ENCODE peak calls at places on chromosomes 5 and 9, in six cellular contexts. W is neuronal stem cell, B is MM.1S, V is IMR-90, R is osteoblast, I is GM23248. L is an unnamed sample.

GRCh38 chr9:27470291-27470805 is 53.7 kb upstream of the IFNK start:
- DNase-seq in W (no peak), B (no peak), V (no peak), R (no peak), I (no peak), L (no peak)

GRCh38 chr9:36833954-36834353 is 200.1 kb downstream of the PAX5 start:
- DNase-seq in W (no peak), B (no peak), V (no peak), R (peak), I (no peak), L (no peak)

GRCh38 chr5:76583163-76584047 is 39.8 kb downstream of the F2RL2 start:
- DNase-seq in W (no peak), B (peak), V (peak), R (no peak), I (peak), L (peak)

GRCh38 chr9:109453210-109453842 is 44.8 kb downstream of the PTPN3 start:
- DNase-seq in W (no peak), B (no peak), V (peak), R (peak), I (peak), L (peak)

GRCh38 chr9:135731454-135731853 is 29.5 kb downstream of the KCNT1 start:
- DNase-seq in W (no peak), B (no peak), V (no peak), R (no peak), I (no peak), L (no peak)

GRCh38 chr9:97186493-97186892 is 121.0 kb upstream of the CCDC180 start:
- DNase-seq in W (no peak), B (no peak), V (no peak), R (no peak), I (no peak), L (no peak)

GRCh38 chr9:15927131-15927530 is 374.3 kb downstream of the CCDC171 start:
- DNase-seq in W (no peak), B (no peak), V (peak), R (no peak), I (peak), L (no peak)

GRCh38 chr5:88502179-88503064 is 233.8 kb upstream of the TMEM161B start:
- DNase-seq in W (no peak), B (peak), V (no peak), R (no peak), I (peak), L (peak)

GRCh38 chr5:91311697-91312501 is 71.2 kb downstream of the ARRDC3 start:
- DNase-seq in W (no peak), B (peak), V (peak), R (peak), I (peak), L (peak)

GRCh38 chr9:25543806-25544205 is 134.4 kb downstream of the TUSC1 start:
- DNase-seq in W (no peak), B (no peak), V (no peak), R (no peak), I (no peak), L (no peak)

GRCh38 chr9:22237497-22238363 is 208.9 kb upstream of the DMRTA1 start:
- DNase-seq in W (no peak), B (peak), V (peak), R (peak), I (peak), L (peak)

GRCh38 chr9:84374516-84374915 is 34.0 kb upstream of the SLC28A3 start:
- DNase-seq in W (no peak), B (no peak), V (no peak), R (no peak), I (peak), L (no peak)

GRCh38 chr5:123371575-123372179 is 51.5 kb downstream of the CEP120 start:
- DNase-seq in W (peak), B (peak), V (peak), R (no peak), I (peak), L (no peak)

GRCh38 chr5:36202521-36202961 is 39.2 kb downstream of the NADK2 start:
- DNase-seq in W (no peak), B (no peak), V (peak), R (no peak), I (peak), L (peak)

GRCh38 chr9:81826541-81826906 is 101.7 kb upstream of the SPATA31D4 start:
- DNase-seq in W (no peak), B (no peak), V (peak), R (no peak), I (no peak), L (no peak)

GRCh38 chr5:103587185-103587748 is 24.7 kb upstream of the NUDT12 start:
- DNase-seq in W (peak), B (peak), V (peak), R (peak), I (peak), L (peak)

GRCh38 chr9:4086119-4087088 is 213.5 kb downstream of the GLIS3 start:
- DNase-seq in W (no peak), B (no peak), V (peak), R (peak), I (no peak), L (no peak)

GRCh38 chr9:77374266-77374665 is 196.9 kb downstream of the VPS13A start:
- DNase-seq in W (no peak), B (no peak), V (peak), R (no peak), I (peak), L (no peak)

GRCh38 chr5:160506006-160507004 is 84.7 kb downstream of the PTTG1 start:
- DNase-seq in W (no peak), B (peak), V (peak), R (no peak), I (peak), L (no peak)

GRCh38 chr5:68798877-68799276 is 294.9 kb upstream of the SLC30A5 start:
- DNase-seq in W (no peak), B (no peak), V (no peak), R (no peak), I (peak), L (no peak)

GRCh38 chr5:167699434-167699833 is 592.0 kb upstream of the WWC1 start:
- DNase-seq in W (peak), B (no peak), V (peak), R (peak), I (peak), L (peak)

GRCh38 chr9:114335745-114336144 is 6.1 kb downstream of the ORM2 start:
- DNase-seq in W (no peak), B (no peak), V (no peak), R (no peak), I (no peak), L (no peak)

GRCh38 chr9:107688728-107689127 is 199.2 kb upstream of the KLF4 start:
- DNase-seq in W (no peak), B (no peak), V (no peak), R (no peak), I (no peak), L (no peak)

GRCh38 chr5:177606071-177607051 is 6.4 kb downstream of the B4GALT7 start:
- DNase-seq in W (no peak), B (no peak), V (no peak), R (peak), I (no peak), L (no peak)

GRCh38 chr5:111259636-111260035 is 35.5 kb downstream of the CAMK4 start:
- DNase-seq in W (no peak), B (no peak), V (no peak), R (no peak), I (no peak), L (no peak)

GRCh38 chr5:111261610-111262009 is 37.4 kb downstream of the CAMK4 start:
- DNase-seq in W (no peak), B (no peak), V (no peak), R (no peak), I (no peak), L (no peak)

GRCh38 chr5:111262153-111262552 is 38.0 kb downstream of the CAMK4 start:
- DNase-seq in W (no peak), B (no peak), V (no peak), R (no peak), I (no peak), L (no peak)

GRCh38 chr5:111266491-111266890 is 42.3 kb downstream of the CAMK4 start:
- DNase-seq in W (no peak), B (no peak), V (no peak), R (no peak), I (no peak), L (no peak)

GRCh38 chr5:111262815-111263214 is 38.6 kb downstream of the CAMK4 start:
- DNase-seq in W (no peak), B (no peak), V (no peak), R (no peak), I (no peak), L (no peak)
- H2AFZ ChIP-seq in W (no peak), B (no peak), V (no peak), R (no peak), I (no peak), L (no peak)

GRCh38 chr9:132551556-132551955 is 30.9 kb upstream of the BARHL1 start:
- DNase-seq in W (no peak), B (no peak), V (no peak), R (no peak), I (no peak), L (no peak)
- H3K4me2 ChIP-seq in W (no peak), B (no peak), V (no peak), R (no peak), I (no peak), L (no peak)

GRCh38 chr5:110630350-110630749 is 96.1 kb downstream of the TMEM232 start:
- DNase-seq in W (no peak), B (no peak), V (no peak), R (no peak), I (no peak), L (no peak)

GRCh38 chr5:110639307-110639902 is 87.1 kb downstream of the TMEM232 start:
- DNase-seq in W (no peak), B (no peak), V (peak), R (no peak), I (peak), L (no peak)

GRCh38 chr5:110631236-110631635 is 95.2 kb downstream of the TMEM232 start:
- DNase-seq in W (no peak), B (no peak), V (no peak), R (peak), I (no peak), L (no peak)

GRCh38 chr5:110634475-110634874 is 92.0 kb downstream of the TMEM232 start:
- DNase-seq in W (no peak), B (peak), V (no peak), R (no peak), I (no peak), L (no peak)
- H2AFZ ChIP-seq in W (no peak), B (no peak), V (no peak), R (no peak), I (no peak), L (no peak)

GRCh38 chr5:72597456-72597948 is 90.3 kb upstream of the ZNF366 start:
- DNase-seq in W (no peak), B (no peak), V (peak), R (peak), I (peak), L (peak)
- H3K4me2 ChIP-seq in W (no peak), B (no peak), V (peak), R (peak), I (peak), L (no peak)

GRCh38 chr5:37989884-37990283 is 150.0 kb upstream of the GDNF start:
- DNase-seq in W (no peak), B (no peak), V (no peak), R (no peak), I (no peak), L (no peak)

GRCh38 chr5:37988454-37989046 is 148.7 kb upstream of the GDNF start:
- DNase-seq in W (no peak), B (no peak), V (no peak), R (no peak), I (no peak), L (no peak)

GRCh38 chr5:37996918-37997317 is 157.1 kb upstream of the GDNF start:
- DNase-seq in W (no peak), B (no peak), V (no peak), R (no peak), I (no peak), L (no peak)

GRCh38 chr5:37991267-37991902 is 151.5 kb upstream of the GDNF start:
- DNase-seq in W (no peak), B (no peak), V (no peak), R (no peak), I (no peak), L (no peak)

GRCh38 chr5:37991903-37992299 is 152.1 kb upstream of the GDNF start:
- DNase-seq in W (no peak), B (no peak), V (no peak), R (no peak), I (no peak), L (no peak)
- H2AFZ ChIP-seq in W (peak), B (no peak), V (no peak), R (no peak), I (no peak), L (no peak)

DNA sequence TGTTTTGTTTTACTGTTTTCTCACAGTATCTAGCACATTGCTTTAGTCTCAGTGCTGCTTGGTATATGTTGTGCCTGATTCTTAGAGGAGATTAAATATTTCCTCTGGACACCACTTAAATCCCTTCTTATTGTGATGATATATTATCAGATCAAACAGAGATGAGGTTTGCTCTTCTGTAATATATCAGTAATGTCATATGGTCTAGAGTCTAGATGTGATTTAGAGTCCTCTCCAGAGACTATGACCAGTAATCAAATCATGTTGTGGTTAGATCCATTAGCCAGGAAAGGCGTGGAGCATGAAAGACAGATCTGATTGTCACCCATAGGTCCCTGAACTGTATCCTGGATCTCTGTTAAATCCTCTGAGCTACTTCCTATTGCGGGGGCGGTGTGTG is 24.4 kb downstream of the CAMK4 start:
- DNase-seq in W (no peak), B (no peak), V (no peak), R (no peak), I (no peak), L (no peak)
- H3K4me2 ChIP-seq in W (no peak), B (no peak), V (no peak), R (no peak), I (no peak), L (no peak)

GRCh38 chr9:86246752-86247161 is 12.7 kb downstream of the C9orf153 start:
- DNase-seq in W (no peak), B (no peak), V (no peak), R (no peak), I (no peak), L (no peak)
- H2AFZ ChIP-seq in W (peak), B (no peak), V (peak), R (peak), I (no peak), L (no peak)

GRCh38 chr5:80990527-80990926 is 30.4 kb downstream of the RASGRF2 start:
- DNase-seq in W (no peak), B (no peak), V (no peak), R (no peak), I (no peak), L (no peak)
- H3K4me2 ChIP-seq in W (no peak), B (no peak), V (no peak), R (no peak), I (no peak), L (no peak)

GRCh38 chr9:14508884-14509283 is 184.3 kb downstream of the ZDHHC21 start:
- DNase-seq in W (no peak), B (no peak), V (no peak), R (no peak), I (no peak), L (no peak)
- H2AFZ ChIP-seq in W (no peak), B (no peak), V (no peak), R (no peak), I (no peak), L (no peak)

DNA sequence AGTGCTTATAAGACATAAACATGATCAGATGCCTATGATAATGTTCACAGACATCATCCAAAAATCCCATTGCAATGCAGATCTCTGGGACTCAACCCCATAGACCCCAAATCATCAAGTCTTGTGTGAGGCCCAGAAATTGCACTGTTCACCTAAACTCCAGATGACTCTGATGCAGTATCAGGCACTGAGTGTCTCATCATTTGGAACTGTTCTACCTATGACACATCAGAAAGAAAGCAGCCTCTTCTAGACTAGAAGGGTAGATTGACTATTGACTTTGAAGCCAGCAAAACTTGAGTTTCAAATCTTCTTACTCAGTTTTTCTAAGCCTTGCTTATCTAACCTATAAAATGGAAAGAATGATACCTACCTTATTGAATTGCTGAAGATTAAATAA is 58.7 kb upstream of the PAPPA start:
- DNase-seq in W (no peak), B (no peak), V (peak), R (no peak), I (peak), L (no peak)
- H3K4me2 ChIP-seq in W (no peak), B (no peak), V (no peak), R (no peak), I (peak), L (no peak)

L was measured in endothelial cell of umbilical vein.